ENCODE peak calls at places on chromosomes 4 and X, in six cellular contexts. One of them, this sample, is unnamed.

GRCh38 chr4:10608501-10609219 is 75.9 kb downstream of the CLNK start:
- DNase-seq in caudate nucleus: no peak
- DNase-seq in thyroid gland: no peak
- DNase-seq in cardiac muscle cell: peak
- DNase-seq in A673: no peak
- DNase-seq in esophagus squamous epithelium: no peak
- DNase-seq in this sample: no peak

GRCh38 chrX:154457491-154458115 is 478 bp upstream of the PLXNA3 start:
- DNase-seq in caudate nucleus: no peak
- DNase-seq in thyroid gland: peak
- DNase-seq in cardiac muscle cell: peak
- DNase-seq in A673: peak
- DNase-seq in esophagus squamous epithelium: no peak
- DNase-seq in this sample: no peak

GRCh38 chr4:23805381-23805780 is 84.5 kb downstream of the PPARGC1A start:
- DNase-seq in caudate nucleus: no peak
- DNase-seq in thyroid gland: peak
- DNase-seq in cardiac muscle cell: no peak
- DNase-seq in A673: no peak
- DNase-seq in esophagus squamous epithelium: no peak
- DNase-seq in this sample: no peak

GRCh38 chr4:6753891-6754290 is 28.6 kb upstream of the KIAA0232 start:
- DNase-seq in caudate nucleus: no peak
- DNase-seq in thyroid gland: no peak
- DNase-seq in cardiac muscle cell: no peak
- DNase-seq in A673: no peak
- DNase-seq in esophagus squamous epithelium: no peak
- DNase-seq in this sample: no peak

GRCh38 chr4:104490096-104490769 is 4.5 kb downstream of the CXXC4 start:
- DNase-seq in caudate nucleus: peak
- DNase-seq in thyroid gland: peak
- DNase-seq in cardiac muscle cell: peak
- DNase-seq in A673: no peak
- DNase-seq in esophagus squamous epithelium: no peak
- DNase-seq in this sample: peak

GRCh38 chr4:154985673-154986072 is 204.6 kb downstream of the RBM46 start:
- DNase-seq in caudate nucleus: no peak
- DNase-seq in thyroid gland: no peak
- DNase-seq in cardiac muscle cell: no peak
- DNase-seq in A673: no peak
- DNase-seq in esophagus squamous epithelium: no peak
- DNase-seq in this sample: no peak

GRCh38 chr4:76571274-76571673 is 136.2 kb downstream of the SHROOM3 start:
- DNase-seq in caudate nucleus: no peak
- DNase-seq in thyroid gland: no peak
- DNase-seq in cardiac muscle cell: no peak
- DNase-seq in A673: no peak
- DNase-seq in esophagus squamous epithelium: no peak
- DNase-seq in this sample: peak

GRCh38 chr4:87066403-87067119 is 131.8 kb downstream of the AFF1 start:
- DNase-seq in caudate nucleus: no peak
- DNase-seq in thyroid gland: no peak
- DNase-seq in cardiac muscle cell: peak
- DNase-seq in A673: no peak
- DNase-seq in esophagus squamous epithelium: no peak
- DNase-seq in this sample: no peak

GRCh38 chrX:44344194-44344593 is 722 bp upstream of the EFHC2 start:
- DNase-seq in caudate nucleus: no peak
- DNase-seq in thyroid gland: peak
- DNase-seq in cardiac muscle cell: no peak
- DNase-seq in A673: no peak
- DNase-seq in esophagus squamous epithelium: no peak
- DNase-seq in this sample: no peak

DNA sequence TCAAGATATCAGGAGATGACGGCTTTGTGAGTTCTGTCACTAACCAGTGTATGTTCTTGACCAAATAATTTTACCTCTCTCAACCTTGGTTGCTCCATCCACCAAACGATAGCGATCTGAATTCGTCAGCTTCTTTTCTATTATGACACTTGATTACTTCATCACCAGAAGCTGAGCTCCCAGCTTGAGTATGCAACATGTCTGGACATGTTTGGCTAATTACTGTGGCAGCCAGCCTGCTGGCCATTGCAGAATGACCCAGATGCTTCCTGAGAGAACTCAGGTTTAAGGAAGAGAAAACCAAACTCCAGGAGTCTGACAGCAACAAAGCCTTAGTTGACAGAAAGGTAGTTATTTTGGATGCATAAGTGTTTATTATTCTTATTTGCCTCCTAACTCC is 46.4 kb upstream of the PARM1 start:
- DNase-seq in caudate nucleus: no peak
- DNase-seq in thyroid gland: no peak
- DNase-seq in cardiac muscle cell: no peak
- DNase-seq in A673: peak
- DNase-seq in esophagus squamous epithelium: no peak
- DNase-seq in this sample: no peak
- H3K27ac ChIP-seq in caudate nucleus: no peak
- H3K27ac ChIP-seq in thyroid gland: no peak
- H3K27ac ChIP-seq in cardiac muscle cell: no peak
- H3K27ac ChIP-seq in A673: no peak
- H3K27ac ChIP-seq in esophagus squamous epithelium: no peak
- H3K27ac ChIP-seq in this sample: no peak

DNA sequence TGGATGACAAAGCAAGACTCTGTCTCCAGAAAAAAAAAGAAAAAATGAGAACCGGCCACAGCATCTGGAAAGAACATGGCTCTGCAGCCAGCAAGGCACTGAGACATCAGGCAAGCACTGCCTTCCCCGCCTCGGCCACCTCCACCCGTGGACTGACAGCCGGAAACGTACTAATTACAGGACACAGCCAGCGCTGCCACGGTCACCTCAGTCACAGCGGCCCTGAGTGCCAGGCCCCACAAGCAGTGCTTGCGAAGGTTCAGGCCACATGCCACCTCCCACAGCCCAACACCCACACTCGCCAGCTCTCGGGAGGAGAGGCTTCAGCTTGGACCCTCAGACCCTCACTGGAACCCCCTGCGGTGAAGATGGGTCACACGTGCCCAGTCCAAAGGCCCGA is 16.8 kb downstream of the FAM53A start:
- DNase-seq in caudate nucleus: no peak
- DNase-seq in thyroid gland: no peak
- DNase-seq in cardiac muscle cell: no peak
- DNase-seq in A673: no peak
- DNase-seq in esophagus squamous epithelium: no peak
- DNase-seq in this sample: no peak
- H3K27ac ChIP-seq in caudate nucleus: no peak
- H3K27ac ChIP-seq in thyroid gland: no peak
- H3K27ac ChIP-seq in cardiac muscle cell: no peak
- H3K27ac ChIP-seq in A673: no peak
- H3K27ac ChIP-seq in esophagus squamous epithelium: no peak
- H3K27ac ChIP-seq in this sample: no peak

GRCh38 chrX:110408949-110409588 is 50.4 kb downstream of the RTL9 start:
- DNase-seq in caudate nucleus: no peak
- DNase-seq in thyroid gland: no peak
- DNase-seq in cardiac muscle cell: peak
- DNase-seq in A673: no peak
- DNase-seq in esophagus squamous epithelium: no peak
- DNase-seq in this sample: no peak
- H3K27ac ChIP-seq in caudate nucleus: no peak
- H3K27ac ChIP-seq in thyroid gland: no peak
- H3K27ac ChIP-seq in cardiac muscle cell: peak
- H3K27ac ChIP-seq in A673: no peak
- H3K27ac ChIP-seq in esophagus squamous epithelium: no peak
- H3K27ac ChIP-seq in this sample: no peak

GRCh38 chr4:140935259-140935658 is 179.1 kb upstream of the TBC1D9 start:
- DNase-seq in caudate nucleus: no peak
- DNase-seq in thyroid gland: no peak
- DNase-seq in cardiac muscle cell: peak
- DNase-seq in A673: no peak
- DNase-seq in esophagus squamous epithelium: no peak
- DNase-seq in this sample: no peak
- H3K27ac ChIP-seq in caudate nucleus: no peak
- H3K27ac ChIP-seq in thyroid gland: no peak
- H3K27ac ChIP-seq in cardiac muscle cell: no peak
- H3K27ac ChIP-seq in A673: no peak
- H3K27ac ChIP-seq in esophagus squamous epithelium: no peak
- H3K27ac ChIP-seq in this sample: no peak

DNA sequence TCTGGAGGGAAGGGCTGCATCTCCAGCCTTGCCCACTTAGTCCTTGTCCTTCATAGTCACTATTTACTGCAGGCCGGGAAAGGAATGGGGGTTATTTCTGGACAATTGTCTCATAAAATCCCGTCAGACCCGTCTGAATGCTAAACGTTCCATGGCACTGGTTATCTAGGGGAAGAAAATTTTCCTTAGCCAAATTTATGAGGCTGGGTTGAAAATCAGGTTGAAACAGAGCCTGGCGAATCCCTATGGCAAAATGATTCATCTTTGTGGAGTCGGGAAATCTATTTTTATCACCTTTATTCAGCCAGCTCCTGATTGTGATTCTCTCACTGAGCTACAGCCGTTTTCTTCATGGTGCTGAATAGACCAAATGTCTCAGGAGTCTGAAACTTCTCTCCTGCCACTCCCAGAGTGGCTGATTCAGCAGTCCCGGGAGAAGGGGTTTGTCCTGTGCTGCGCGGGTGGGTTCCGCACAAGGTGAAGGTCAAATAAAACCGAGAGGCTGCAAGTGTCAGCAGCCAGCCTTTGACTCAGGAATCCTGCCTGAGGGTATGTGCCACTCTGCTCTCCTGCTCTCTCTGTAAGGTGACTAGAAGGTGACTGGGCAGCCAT is 1.0 kb downstream of the LIMCH1 start:
- DNase-seq in caudate nucleus: no peak
- DNase-seq in thyroid gland: no peak
- DNase-seq in cardiac muscle cell: no peak
- DNase-seq in A673: no peak
- DNase-seq in esophagus squamous epithelium: no peak
- DNase-seq in this sample: no peak
- H3K27ac ChIP-seq in caudate nucleus: peak
- H3K27ac ChIP-seq in thyroid gland: peak
- H3K27ac ChIP-seq in cardiac muscle cell: no peak
- H3K27ac ChIP-seq in A673: no peak
- H3K27ac ChIP-seq in esophagus squamous epithelium: peak
- H3K27ac ChIP-seq in this sample: peak

GRCh38 chr4:52657317-52657629 is 1.8 kb downstream of the USP46 start:
- DNase-seq in caudate nucleus: no peak
- DNase-seq in thyroid gland: no peak
- DNase-seq in cardiac muscle cell: no peak
- DNase-seq in A673: no peak
- DNase-seq in esophagus squamous epithelium: no peak
- DNase-seq in this sample: no peak
- H3K27ac ChIP-seq in caudate nucleus: no peak
- H3K27ac ChIP-seq in thyroid gland: peak
- H3K27ac ChIP-seq in cardiac muscle cell: peak
- H3K27ac ChIP-seq in A673: no peak
- H3K27ac ChIP-seq in esophagus squamous epithelium: no peak
- H3K27ac ChIP-seq in this sample: no peak

GRCh38 chr4:70291341-70291740 is 43.4 kb upstream of the CABS1 start:
- DNase-seq in caudate nucleus: no peak
- DNase-seq in thyroid gland: no peak
- DNase-seq in cardiac muscle cell: no peak
- DNase-seq in A673: no peak
- DNase-seq in esophagus squamous epithelium: no peak
- DNase-seq in this sample: no peak
- H3K27ac ChIP-seq in caudate nucleus: no peak
- H3K27ac ChIP-seq in thyroid gland: no peak
- H3K27ac ChIP-seq in cardiac muscle cell: no peak
- H3K27ac ChIP-seq in A673: no peak
- H3K27ac ChIP-seq in esophagus squamous epithelium: no peak
- H3K27ac ChIP-seq in this sample: no peak

GRCh38 chr4:152162331-152162697 is 373.6 kb downstream of the FBXW7 start:
- DNase-seq in caudate nucleus: no peak
- DNase-seq in thyroid gland: no peak
- DNase-seq in cardiac muscle cell: no peak
- DNase-seq in A673: no peak
- DNase-seq in esophagus squamous epithelium: no peak
- DNase-seq in this sample: no peak

GRCh38 chr4:152165146-152165545 is 370.7 kb downstream of the FBXW7 start:
- DNase-seq in caudate nucleus: no peak
- DNase-seq in thyroid gland: no peak
- DNase-seq in cardiac muscle cell: no peak
- DNase-seq in A673: no peak
- DNase-seq in esophagus squamous epithelium: no peak
- DNase-seq in this sample: no peak

GRCh38 chr4:152165851-152166250 is 370.0 kb downstream of the FBXW7 start:
- DNase-seq in caudate nucleus: no peak
- DNase-seq in thyroid gland: no peak
- DNase-seq in cardiac muscle cell: no peak
- DNase-seq in A673: no peak
- DNase-seq in esophagus squamous epithelium: no peak
- DNase-seq in this sample: no peak

GRCh38 chr4:152166567-152166966 is 369.3 kb downstream of the FBXW7 start:
- DNase-seq in caudate nucleus: no peak
- DNase-seq in thyroid gland: no peak
- DNase-seq in cardiac muscle cell: peak
- DNase-seq in A673: peak
- DNase-seq in esophagus squamous epithelium: no peak
- DNase-seq in this sample: no peak

GRCh38 chr4:152164561-152164960 is 371.3 kb downstream of the FBXW7 start:
- DNase-seq in caudate nucleus: no peak
- DNase-seq in thyroid gland: no peak
- DNase-seq in cardiac muscle cell: no peak
- DNase-seq in A673: no peak
- DNase-seq in esophagus squamous epithelium: no peak
- DNase-seq in this sample: no peak
- H3K27ac ChIP-seq in caudate nucleus: no peak
- H3K27ac ChIP-seq in thyroid gland: no peak
- H3K27ac ChIP-seq in cardiac muscle cell: no peak
- H3K27ac ChIP-seq in A673: no peak
- H3K27ac ChIP-seq in esophagus squamous epithelium: no peak
- H3K27ac ChIP-seq in this sample: no peak

GRCh38 chrX:10156199-10157031 is at the start of gene CLCN4:
- DNase-seq in caudate nucleus: peak
- DNase-seq in thyroid gland: peak
- DNase-seq in cardiac muscle cell: peak
- DNase-seq in A673: no peak
- DNase-seq in esophagus squamous epithelium: no peak
- DNase-seq in this sample: peak
- H3K27ac ChIP-seq in caudate nucleus: peak
- H3K27ac ChIP-seq in thyroid gland: peak
- H3K27ac ChIP-seq in cardiac muscle cell: peak
- H3K27ac ChIP-seq in A673: no peak
- H3K27ac ChIP-seq in esophagus squamous epithelium: peak
- H3K27ac ChIP-seq in this sample: peak

DNA sequence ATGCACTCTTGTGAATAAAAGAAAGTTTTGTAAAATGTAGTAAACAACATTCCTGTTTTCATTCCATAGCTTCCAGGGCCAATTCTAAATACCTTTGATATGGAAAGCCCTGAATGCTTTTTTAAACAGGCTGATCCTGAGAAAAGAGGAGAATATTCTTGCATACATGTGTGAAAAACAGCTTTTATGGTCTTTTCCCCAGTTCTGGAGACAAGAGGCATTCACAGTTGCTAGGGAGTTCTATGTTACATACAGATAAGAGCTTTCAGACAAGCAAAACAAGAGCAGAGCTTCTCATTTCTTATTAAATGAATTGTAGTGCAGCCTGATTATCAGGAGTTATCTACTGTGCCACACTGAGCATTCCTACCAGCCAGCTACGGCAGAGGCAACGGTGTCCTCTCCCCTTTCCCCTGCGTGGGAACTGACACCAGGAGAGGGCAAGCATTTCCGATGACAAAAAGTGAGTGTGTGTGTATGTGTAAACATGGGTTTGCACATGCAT is 15.0 kb downstream of the GATB start:
- DNase-seq in caudate nucleus: no peak
- DNase-seq in thyroid gland: no peak
- DNase-seq in cardiac muscle cell: no peak
- DNase-seq in A673: no peak
- DNase-seq in esophagus squamous epithelium: no peak
- DNase-seq in this sample: no peak
- H3K27ac ChIP-seq in caudate nucleus: no peak
- H3K27ac ChIP-seq in thyroid gland: no peak
- H3K27ac ChIP-seq in cardiac muscle cell: no peak
- H3K27ac ChIP-seq in A673: no peak
- H3K27ac ChIP-seq in esophagus squamous epithelium: no peak
- H3K27ac ChIP-seq in this sample: no peak

This sample was measured in A549.